ENCODE peak calls at places on chromosomes 5 and 9, in four cellular contexts. P, F, B and Y are unnamed samples.
A peak's percentile ranks its signal among the peaks of the same experiment; 100 is the strongest.

GRCh38 chr5:10711562-10711961 is 49.5 kb downstream of the DAP start:
- DNase-seq in F (no peak), B (no peak), P (no peak), Y (no peak)

GRCh38 chr5:140336388-140336787 is 10.0 kb downstream of the HBEGF start:
- DNase-seq in P (no peak), B (no peak), F (no peak), Y (peak; percentile 93)

GRCh38 chr5:82735160-82735789 is 341.9 kb downstream of the TMEM167A start:
- DNase-seq in F (no peak), B (peak; percentile 45), P (peak; percentile 45), Y (no peak)

GRCh38 chr9:101148344-101148743 is 119.8 kb downstream of the PLPPR1 start:
- DNase-seq in P (no peak), F (no peak), B (no peak), Y (no peak)

GRCh38 chr5:41637869-41638268 is 127.5 kb upstream of the PLCXD3 start:
- DNase-seq in B (no peak), F (no peak), P (peak; percentile 7), Y (no peak)

GRCh38 chr5:169162407-169162806 is 138.5 kb downstream of the SLIT3 start:
- DNase-seq in P (no peak), F (no peak), B (peak; percentile 59), Y (no peak)

GRCh38 chr5:149203896-149204544 is 62.7 kb downstream of the ABLIM3 start:
- DNase-seq in P (no peak), B (no peak), F (no peak), Y (no peak)

GRCh38 chr9:110047232-110047954 is 160.6 kb downstream of the C9orf152 start:
- DNase-seq in F (no peak), P (no peak), B (no peak), Y (no peak)

GRCh38 chr9:21904371-21904770 is 89.8 kb downstream of the CDKN2A start:
- DNase-seq in P (no peak), B (peak; percentile 41), F (no peak), Y (no peak)

GRCh38 chr5:1292139-1292538 is 2.7 kb downstream of the TERT start:
- DNase-seq in B (no peak), P (no peak), F (no peak), Y (peak; percentile 28)

GRCh38 chr9:115278241-115279035 is 160.5 kb upstream of the TNC start:
- DNase-seq in F (no peak), P (no peak), B (no peak), Y (no peak)

GRCh38 chr9:108443741-108444140 is 412.0 kb downstream of the ACTL7B start:
- DNase-seq in B (peak; percentile 66), F (no peak), P (no peak), Y (no peak)

GRCh38 chr5:150636391-150637244 is 3.8 kb upstream of the SYNPO start:
- DNase-seq in B (peak; percentile 84), F (no peak), P (no peak), Y (peak; percentile 84)